ENCODE peak calls at places on chromosome 1, in five cellular contexts. One of them, this sample, is unnamed.

GRCh38 chr1:209076688-209077087 is 506.8 kb upstream of the CAMK1G start:
- DNase-seq in pulmonary artery endothelial cell: no peak
- DNase-seq in neural crest cell: no peak
- DNase-seq in breast epithelium: no peak
- DNase-seq in AML-193: peak; percentile 1
- DNase-seq in this sample: peak; percentile 14

GRCh38 chr1:175922254-175922881 is 179.0 kb upstream of the TNR start:
- DNase-seq in breast epithelium: no peak
- DNase-seq in neural crest cell: no peak
- DNase-seq in pulmonary artery endothelial cell: no peak
- DNase-seq in AML-193: no peak
- DNase-seq in this sample: no peak

GRCh38 chr1:203269654-203270020 is 35.7 kb upstream of the BTG2 start:
- DNase-seq in neural crest cell: no peak
- DNase-seq in breast epithelium: no peak
- DNase-seq in AML-193: no peak
- DNase-seq in pulmonary artery endothelial cell: no peak
- DNase-seq in this sample: no peak

GRCh38 chr1:108114026-108114599 is 86.0 kb downstream of the SLC25A24 start:
- DNase-seq in neural crest cell: no peak
- DNase-seq in breast epithelium: no peak
- DNase-seq in AML-193: no peak
- DNase-seq in pulmonary artery endothelial cell: no peak
- DNase-seq in this sample: no peak

GRCh38 chr1:47996060-47996405 is 1.2 kb downstream of the TRABD2B start:
- DNase-seq in neural crest cell: no peak
- DNase-seq in pulmonary artery endothelial cell: no peak
- DNase-seq in breast epithelium: no peak
- DNase-seq in AML-193: no peak
- DNase-seq in this sample: no peak

GRCh38 chr1:156103521-156103947 is 11.0 kb upstream of the LMNA start:
- DNase-seq in neural crest cell: no peak
- DNase-seq in pulmonary artery endothelial cell: no peak
- DNase-seq in breast epithelium: no peak
- DNase-seq in AML-193: no peak
- DNase-seq in this sample: peak; percentile 69

GRCh38 chr1:222392571-222392970 is 155.3 kb downstream of the HHIPL2 start:
- DNase-seq in neural crest cell: no peak
- DNase-seq in pulmonary artery endothelial cell: no peak
- DNase-seq in breast epithelium: no peak
- DNase-seq in AML-193: no peak
- DNase-seq in this sample: no peak

GRCh38 chr1:220487297-220487820 is 40.6 kb upstream of the MARK1 start:
- DNase-seq in neural crest cell: peak; percentile 12
- DNase-seq in breast epithelium: no peak
- DNase-seq in pulmonary artery endothelial cell: peak; percentile 13
- DNase-seq in AML-193: no peak
- DNase-seq in this sample: peak; percentile 81

GRCh38 chr1:14996133-14997050 is 157.2 kb upstream of the TMEM51 start:
- DNase-seq in breast epithelium: peak; percentile 30
- DNase-seq in pulmonary artery endothelial cell: no peak
- DNase-seq in neural crest cell: no peak
- DNase-seq in AML-193: no peak
- DNase-seq in this sample: peak; percentile 51

GRCh38 chr1:237183963-237184540 is 142.1 kb downstream of the RYR2 start:
- DNase-seq in neural crest cell: no peak
- DNase-seq in breast epithelium: no peak
- DNase-seq in AML-193: no peak
- DNase-seq in pulmonary artery endothelial cell: no peak
- DNase-seq in this sample: no peak

GRCh38 chr1:228149341-228150020 is at the start of gene GJC2:
- DNase-seq in neural crest cell: no peak
- DNase-seq in pulmonary artery endothelial cell: no peak
- DNase-seq in breast epithelium: no peak
- DNase-seq in AML-193: no peak
- DNase-seq in this sample: no peak

GRCh38 chr1:101451888-101452287 is 215.1 kb downstream of the S1PR1 start:
- DNase-seq in AML-193: no peak
- DNase-seq in pulmonary artery endothelial cell: no peak
- DNase-seq in breast epithelium: no peak
- DNase-seq in neural crest cell: no peak
- DNase-seq in this sample: no peak

GRCh38 chr1:231836227-231836893 is 209.8 kb downstream of the DISC1 start:
- DNase-seq in breast epithelium: no peak
- DNase-seq in neural crest cell: no peak
- DNase-seq in AML-193: no peak
- DNase-seq in pulmonary artery endothelial cell: no peak
- DNase-seq in this sample: no peak

GRCh38 chr1:115426271-115426771 is 88.3 kb upstream of the NGF start:
- DNase-seq in neural crest cell: no peak
- DNase-seq in AML-193: no peak
- DNase-seq in pulmonary artery endothelial cell: peak; percentile 26
- DNase-seq in breast epithelium: no peak
- DNase-seq in this sample: peak; percentile 71

GRCh38 chr1:73801912-73802429 is 396.0 kb downstream of the LRRIQ3 start:
- DNase-seq in AML-193: no peak
- DNase-seq in breast epithelium: no peak
- DNase-seq in neural crest cell: no peak
- DNase-seq in pulmonary artery endothelial cell: no peak
- DNase-seq in this sample: no peak

GRCh38 chr1:219660666-219661463 is 48.0 kb upstream of the ZC3H11B start:
- DNase-seq in pulmonary artery endothelial cell: peak; percentile 57
- DNase-seq in AML-193: peak; percentile 42
- DNase-seq in neural crest cell: peak; percentile 95
- DNase-seq in breast epithelium: peak; percentile 40
- DNase-seq in this sample: peak; percentile 95

GRCh38 chr1:29698033-29698432 is 461.7 kb downstream of the PTPRU start:
- DNase-seq in neural crest cell: peak; percentile 65
- DNase-seq in pulmonary artery endothelial cell: no peak
- DNase-seq in AML-193: no peak
- DNase-seq in breast epithelium: no peak
- DNase-seq in this sample: peak; percentile 82

GRCh38 chr1:214135886-214136285 is 145.1 kb upstream of the SMYD2 start:
- DNase-seq in breast epithelium: no peak
- DNase-seq in neural crest cell: no peak
- DNase-seq in AML-193: no peak
- DNase-seq in pulmonary artery endothelial cell: no peak
- DNase-seq in this sample: no peak

GRCh38 chr1:172288611-172289010 is 131.9 kb upstream of the C1orf105 start:
- DNase-seq in AML-193: no peak
- DNase-seq in breast epithelium: no peak
- DNase-seq in neural crest cell: no peak
- DNase-seq in pulmonary artery endothelial cell: no peak
- DNase-seq in this sample: no peak

GRCh38 chr1:58627221-58627620 is 50.2 kb upstream of the TACSTD2 start:
- DNase-seq in AML-193: no peak
- DNase-seq in neural crest cell: no peak
- DNase-seq in breast epithelium: no peak
- DNase-seq in pulmonary artery endothelial cell: no peak
- DNase-seq in this sample: no peak

GRCh38 chr1:161019767-161020572 is 982 bp downstream of the F11R start:
- DNase-seq in breast epithelium: no peak
- DNase-seq in pulmonary artery endothelial cell: no peak
- DNase-seq in neural crest cell: no peak
- DNase-seq in AML-193: no peak
- DNase-seq in this sample: no peak

GRCh38 chr1:86231076-86231475 is 74.5 kb upstream of the COL24A1 start:
- DNase-seq in pulmonary artery endothelial cell: no peak
- DNase-seq in breast epithelium: no peak
- DNase-seq in AML-193: no peak
- DNase-seq in neural crest cell: no peak
- DNase-seq in this sample: peak; percentile 41

GRCh38 chr1:47637111-47637685 is 199.4 kb downstream of the FOXD2 start:
- DNase-seq in pulmonary artery endothelial cell: no peak
- DNase-seq in AML-193: no peak
- DNase-seq in breast epithelium: no peak
- DNase-seq in neural crest cell: no peak
- DNase-seq in this sample: peak; percentile 57

GRCh38 chr1:15141933-15142647 is 11.5 kb upstream of the TMEM51 start:
- DNase-seq in pulmonary artery endothelial cell: peak; percentile 43
- DNase-seq in AML-193: no peak
- DNase-seq in breast epithelium: no peak
- DNase-seq in neural crest cell: no peak
- DNase-seq in this sample: peak; percentile 69

GRCh38 chr1:48031676-48032075 is 34.5 kb upstream of the TRABD2B start:
- DNase-seq in neural crest cell: no peak
- DNase-seq in pulmonary artery endothelial cell: no peak
- DNase-seq in breast epithelium: no peak
- DNase-seq in AML-193: no peak
- DNase-seq in this sample: no peak

GRCh38 chr1:112744019-112744578 is 29.0 kb upstream of the PPM1J start:
- DNase-seq in breast epithelium: no peak
- DNase-seq in pulmonary artery endothelial cell: no peak
- DNase-seq in AML-193: no peak
- DNase-seq in neural crest cell: no peak
- DNase-seq in this sample: no peak

This sample was measured in H4.